ENCODE peak calls at places on chromosomes 4 and X, in six cellular contexts. E is A549, G is HCT116, J is H1, Q is K562, L is HepG2. S is an unnamed sample.

GRCh38 chr4:86957214-86957613 is 22.4 kb downstream of the AFF1 start:
- DNase-seq in G (no peak), E (no peak), L (no peak), Q (no peak), J (no peak), S (peak; percentile 55)

GRCh38 chrX:48911407-48912182 is at the start of gene SLC35A2:
- DNase-seq in Q (peak; percentile 80), G (peak; percentile 77), J (no peak), E (peak; percentile 87), L (peak; percentile 85), S (no peak)

GRCh38 chr4:111718763-111719537 is 426.3 kb upstream of the FAM241A start:
- DNase-seq in Q (no peak), J (no peak), L (no peak), G (no peak), E (no peak), S (no peak)

GRCh38 chr4:133802741-133803140 is 398.8 kb downstream of the PABPC4L start:
- DNase-seq in E (no peak), G (no peak), J (no peak), Q (no peak), L (no peak), S (no peak)

GRCh38 chrX:19750028-19750786 is 137.2 kb downstream of the SH3KBP1 start:
- DNase-seq in L (no peak), Q (no peak), E (peak; percentile 7), G (no peak), J (no peak), S (peak; percentile 68)

GRCh38 chr4:131370846-131371245 is 1778.2 kb upstream of the PCDH10 start:
- DNase-seq in L (no peak), J (no peak), G (no peak), E (no peak), Q (no peak), S (no peak)

GRCh38 chrX:84956304-84956703 is 47.4 kb upstream of the APOOL start:
- DNase-seq in L (no peak), E (no peak), J (no peak), G (no peak), Q (no peak), S (no peak)

GRCh38 chr4:109332926-109333464 is 30.5 kb upstream of the COL25A1 start:
- DNase-seq in G (no peak), J (peak; percentile 13), L (no peak), Q (peak; percentile 45), E (no peak), S (no peak)

GRCh38 chr4:69044247-69044646 is 52.0 kb upstream of the UGT2B7 start:
- DNase-seq in L (no peak), J (no peak), G (no peak), Q (no peak), E (no peak), S (no peak)

GRCh38 chrX:115472131-115472530 is 88.8 kb upstream of the PLS3 start:
- DNase-seq in L (no peak), E (no peak), J (no peak), G (no peak), Q (no peak), S (no peak)

GRCh38 chr4:55840956-55841355 is 12.5 kb upstream of the EXOC1 start:
- DNase-seq in J (no peak), G (no peak), L (no peak), E (no peak), Q (no peak), S (no peak)

GRCh38 chr4:143641406-143641805 is 59.1 kb downstream of the FREM3 start:
- DNase-seq in J (no peak), L (no peak), Q (no peak), E (no peak), G (no peak), S (no peak)

GRCh38 chrX:103949506-103949905 is 12.9 kb upstream of the TMSB15B start:
- DNase-seq in L (no peak), Q (no peak), E (no peak), G (no peak), J (no peak), S (no peak)

GRCh38 chr4:12791536-12791935 is 692.6 kb downstream of the RAB28 start:
- DNase-seq in L (no peak), G (no peak), J (no peak), Q (no peak), E (no peak), S (no peak)

GRCh38 chr4:158172558-158173258 is at the start of gene GASK1B:
- DNase-seq in G (peak; percentile 49), Q (peak; percentile 42), L (peak; percentile 81), E (peak; percentile 53), J (no peak), S (no peak)

GRCh38 chrX:17547658-17548057 is 172.7 kb downstream of the NHS start:
- DNase-seq in G (peak; percentile 39), L (peak; percentile 4), E (peak; percentile 80), Q (peak; percentile 13), J (no peak), S (peak; percentile 56)

GRCh38 chr4:27068151-27068862 is 207.7 kb downstream of the STIM2 start:
- DNase-seq in L (no peak), E (no peak), G (no peak), Q (no peak), J (no peak), S (no peak)

GRCh38 chr4:127400736-127401346 is 231.9 kb upstream of the INTU start:
- DNase-seq in J (peak; percentile 19), E (peak; percentile 66), G (peak; percentile 73), L (peak; percentile 66), Q (peak; percentile 53), S (peak; percentile 9)

GRCh38 chr4:151712777-151713176 is 48.0 kb downstream of the GATB start:
- DNase-seq in Q (no peak), J (no peak), G (no peak), E (no peak), L (no peak), S (no peak)

GRCh38 chr4:85929926-85930325 is 429.9 kb downstream of the MAPK10 start:
- DNase-seq in E (peak; percentile 18), Q (no peak), G (no peak), J (no peak), L (peak; percentile 7), S (no peak)

GRCh38 chr4:17771284-17771908 is 10.0 kb downstream of the FAM184B start:
- DNase-seq in J (no peak), L (no peak), Q (no peak), E (no peak), G (no peak), S (no peak)

GRCh38 chr4:21113496-21114213 is 413.4 kb downstream of the PACRGL start:
- DNase-seq in L (no peak), E (no peak), J (no peak), Q (no peak), G (no peak), S (no peak)

GRCh38 chr4:137531951-137532868 is at the start of gene PCDH18:
- DNase-seq in J (peak; percentile 54), G (no peak), L (no peak), Q (no peak), E (no peak), S (peak; percentile 15)

DNA sequence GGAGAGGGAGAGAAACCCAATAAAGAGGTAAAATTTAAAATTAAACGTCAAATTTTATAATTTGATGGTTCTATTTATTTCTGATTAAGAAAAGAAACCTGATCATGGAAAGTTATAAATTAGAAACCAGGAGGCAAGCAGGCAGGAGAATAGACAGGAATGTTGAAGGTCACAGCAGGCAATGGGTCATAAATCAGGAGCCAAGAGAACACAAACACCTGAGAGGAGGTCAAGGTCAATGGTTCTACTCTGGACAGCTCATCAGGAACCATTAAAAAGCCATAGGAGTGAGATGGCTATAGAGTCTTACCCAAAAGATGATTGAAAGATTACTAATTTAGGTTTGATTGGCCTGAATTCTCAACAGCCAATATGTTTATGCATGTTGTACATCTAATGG is 126.9 kb upstream of the HCCS start:
- DNase-seq in G (no peak), J (no peak), Q (no peak), E (no peak), L (peak; percentile 12), S (no peak)
- TF ChIP-seq MAX in G (no peak), J (no peak), Q (no peak), E (no peak), L (no peak), S (no peak)

GRCh38 chr4:185793716-185794115 is 18.3 kb downstream of the SORBS2 start:
- DNase-seq in G (no peak), E (no peak), Q (peak; percentile 7), J (no peak), L (no peak), S (no peak)

GRCh38 chr4:185794637-185795036 is 17.4 kb downstream of the SORBS2 start:
- DNase-seq in G (no peak), J (no peak), L (no peak), E (peak; percentile 18), Q (no peak), S (no peak)

GRCh38 chr4:185797018-185797417 is 15.0 kb downstream of the SORBS2 start:
- DNase-seq in E (no peak), J (no peak), Q (no peak), L (no peak), G (no peak), S (no peak)

GRCh38 chr4:185796176-185796575 is 15.8 kb downstream of the SORBS2 start:
- DNase-seq in E (no peak), L (no peak), J (no peak), G (no peak), Q (no peak), S (no peak)

GRCh38 chr4:185792384-185793146 is 19.4 kb downstream of the SORBS2 start:
- DNase-seq in Q (no peak), G (no peak), L (peak; percentile 95), J (no peak), E (peak; percentile 46), S (no peak)
- TF ChIP-seq CEBPB in Q (no peak), G (no peak), L (no peak), J (no peak), E (no peak), S (no peak)

GRCh38 chr4:14810121-14810520 is 192.2 kb upstream of the CPEB2 start:
- DNase-seq in G (no peak), J (no peak), L (no peak), Q (no peak), E (no peak), S (no peak)
- TF ChIP-seq MAX in G (no peak), J (no peak), L (no peak), Q (no peak), E (no peak), S (no peak)

GRCh38 chrX:153387987-153388721 is 13.0 kb downstream of the PNMA6E start:
- DNase-seq in E (no peak), L (no peak), J (no peak), G (no peak), Q (no peak), S (no peak)

GRCh38 chrX:153386097-153386496 is 15.1 kb downstream of the PNMA6E start:
- DNase-seq in L (no peak), G (no peak), Q (no peak), J (no peak), E (no peak), S (no peak)

GRCh38 chrX:153388722-153389459 is 12.3 kb downstream of the PNMA6E start:
- DNase-seq in L (no peak), J (no peak), G (no peak), Q (no peak), E (no peak), S (no peak)

GRCh38 chrX:153384390-153384789 is 16.8 kb downstream of the PNMA6E start:
- DNase-seq in L (no peak), Q (no peak), J (no peak), G (no peak), E (no peak), S (no peak)

DNA sequence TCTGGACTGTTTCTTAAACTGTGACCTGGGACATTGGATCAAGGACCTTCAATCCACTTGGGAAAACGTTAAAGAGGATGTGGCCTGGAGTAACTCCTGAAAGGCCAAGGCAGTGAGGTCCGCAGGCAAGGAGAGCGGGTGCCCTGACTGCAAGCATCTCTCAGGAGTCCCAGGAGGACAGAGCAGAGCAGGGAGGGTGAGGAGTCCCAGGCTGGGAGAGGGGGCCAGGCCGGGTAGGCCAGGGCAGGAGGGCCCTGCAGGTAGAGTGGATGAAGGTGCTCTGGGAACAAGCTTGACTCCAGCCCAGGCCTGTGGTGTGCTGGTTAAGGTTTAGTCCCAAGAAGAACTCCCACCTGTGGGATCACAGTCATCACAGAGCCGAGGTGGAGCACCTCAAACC is 13.8 kb downstream of the PNMA6E start:
- DNase-seq in L (no peak), E (no peak), Q (no peak), G (no peak), J (no peak), S (no peak)
- TF ChIP-seq CEBPB in L (no peak), E (no peak), Q (no peak), G (no peak), J (no peak), S (no peak)

S was measured in GM12878.